ENCODE peak calls at places on chromosomes 12 and 14, in four cellular contexts. W is IMR-90, I is H1, U is GM12878. G is an unnamed sample. For H3K36me3, the result is how much of the 10 kb centered on the place peaks cover.

GRCh38 chr12:121795029-121795977 is 1.8 kb upstream of the RHOF start:
- DNase-seq in W (peak), I (peak), U (no peak), G (peak)

GRCh38 chr12:104667139-104667538 is 210.4 kb downstream of the CHST11 start:
- DNase-seq in W (peak), I (no peak), U (no peak), G (no peak)

GRCh38 chr12:104342147-104342546 is 38.6 kb downstream of the EID3 start:
- DNase-seq in W (no peak), I (no peak), U (no peak), G (no peak)

GRCh38 chr12:64561302-64561651 is 49.0 kb upstream of the RASSF3 start:
- DNase-seq in W (no peak), I (no peak), U (no peak), G (no peak)

GRCh38 chr12:19021646-19022045 is 107.9 kb upstream of the PLEKHA5 start:
- DNase-seq in W (peak), I (no peak), U (no peak), G (no peak)

GRCh38 chr14:80269338-80269935 is 58.1 kb upstream of the DIO2 start:
- DNase-seq in W (peak), I (no peak), U (no peak), G (no peak)

GRCh38 chr12:109539508-109539907 is 33.8 kb downstream of the MMAB start:
- DNase-seq in W (peak), I (no peak), U (no peak), G (no peak)

GRCh38 chr14:24368562-24369252 is 723 bp downstream of the NFATC4 start:
- DNase-seq in W (peak), I (no peak), U (no peak), G (peak)

GRCh38 chr14:104885973-104886689 is 21.1 kb downstream of the CEP170B start:
- DNase-seq in W (no peak), I (no peak), U (no peak), G (no peak)

GRCh38 chr12:109430244-109430643 is 46.9 kb downstream of the KCTD10 start:
- DNase-seq in W (no peak), I (no peak), U (no peak), G (no peak)

GRCh38 chr12:123238961-123239360 is 5.7 kb downstream of the MTRFR start:
- DNase-seq in W (no peak), I (no peak), U (no peak), G (no peak)

GRCh38 chr12:122850695-122851350 is 15.6 kb downstream of the HIP1R start:
- DNase-seq in W (peak), I (no peak), U (no peak), G (no peak)

GRCh38 chr14:93648440-93649168 is 139.7 kb downstream of the PRIMA1 start:
- DNase-seq in W (no peak), I (no peak), U (no peak), G (peak)

GRCh38 chr12:6435941-6436715 is 8.6 kb upstream of the CD27 start:
- DNase-seq in W (no peak), I (no peak), U (no peak), G (no peak)

GRCh38 chr12:112370156-112370555 is 12.1 kb downstream of the HECTD4 start:
- DNase-seq in W (peak), I (no peak), U (no peak), G (no peak)

GRCh38 chr12:27703720-27704452 is 6.7 kb upstream of the MRPS35 start:
- DNase-seq in W (peak), I (peak), U (peak), G (peak)
- TF ChIP-seq CHD1 in W (no peak), I (no peak), U (no peak), G (no peak)

GRCh38 chr12:48937170-48937569 is 11.9 kb upstream of the FKBP11 start:
- DNase-seq in W (no peak), I (no peak), U (no peak), G (no peak)

GRCh38 chr12:48934312-48934706 is 9.0 kb upstream of the FKBP11 start:
- DNase-seq in W (no peak), I (no peak), U (no peak), G (peak)

GRCh38 chr12:48933664-48934311 is 8.5 kb upstream of the FKBP11 start:
- DNase-seq in W (no peak), I (no peak), U (no peak), G (no peak)

GRCh38 chr12:48938805-48939204 is 13.5 kb upstream of the FKBP11 start:
- DNase-seq in W (no peak), I (no peak), U (no peak), G (no peak)

DNA sequence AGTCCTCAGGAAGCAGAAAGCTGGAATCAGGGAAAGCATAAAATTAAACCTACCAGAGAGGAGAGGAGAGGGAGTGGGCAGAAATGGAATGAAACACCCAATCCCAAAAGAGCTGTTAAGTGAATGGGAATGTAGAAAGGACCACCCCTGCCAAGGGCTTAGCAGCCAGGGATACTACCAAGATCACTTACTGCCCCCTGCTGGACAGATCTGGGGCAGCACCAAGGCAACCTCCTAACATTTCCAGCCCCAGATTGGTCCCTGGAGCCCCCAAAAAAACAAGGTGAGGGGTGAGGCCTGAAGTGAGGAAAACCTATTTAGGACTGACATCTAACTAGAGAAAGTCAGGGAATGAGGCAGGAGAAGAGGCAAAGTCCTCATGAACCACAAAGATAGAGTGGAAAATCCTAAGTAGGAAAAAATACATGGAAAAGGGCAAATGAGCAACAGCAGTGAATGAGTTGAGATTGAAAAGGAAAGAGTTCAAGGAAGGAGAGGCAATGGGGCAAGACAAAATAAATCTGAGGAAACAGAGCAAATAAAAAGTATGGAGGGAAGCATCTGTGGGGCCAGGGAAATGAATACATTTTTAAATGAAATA is 11.2 kb upstream of the FKBP11 start:
- DNase-seq in W (peak), I (peak), U (no peak), G (peak)
- H3K36me3 ChIP-seq in W (half or more), I (half or more), U (under half), G (half or more)

GRCh38 chr14:69643430-69644200 is 32.2 kb downstream of the SUSD6 start:
- DNase-seq in W (peak), I (no peak), U (no peak), G (no peak)
- TF ChIP-seq CHD1 in W (no peak), I (no peak), U (no peak), G (no peak)

GRCh38 chr12:68630598-68630997 is 19.9 kb downstream of the RAP1B start:
- DNase-seq in W (no peak), I (no peak), U (no peak), G (no peak)

GRCh38 chr12:68630050-68630449 is 19.4 kb downstream of the RAP1B start:
- DNase-seq in W (no peak), I (no peak), U (no peak), G (no peak)

GRCh38 chr12:68628698-68629097 is 18.0 kb downstream of the RAP1B start:
- DNase-seq in W (no peak), I (no peak), U (no peak), G (no peak)

GRCh38 chr12:68624933-68625332 is 14.2 kb downstream of the RAP1B start:
- DNase-seq in W (no peak), I (no peak), U (no peak), G (no peak)

DNA sequence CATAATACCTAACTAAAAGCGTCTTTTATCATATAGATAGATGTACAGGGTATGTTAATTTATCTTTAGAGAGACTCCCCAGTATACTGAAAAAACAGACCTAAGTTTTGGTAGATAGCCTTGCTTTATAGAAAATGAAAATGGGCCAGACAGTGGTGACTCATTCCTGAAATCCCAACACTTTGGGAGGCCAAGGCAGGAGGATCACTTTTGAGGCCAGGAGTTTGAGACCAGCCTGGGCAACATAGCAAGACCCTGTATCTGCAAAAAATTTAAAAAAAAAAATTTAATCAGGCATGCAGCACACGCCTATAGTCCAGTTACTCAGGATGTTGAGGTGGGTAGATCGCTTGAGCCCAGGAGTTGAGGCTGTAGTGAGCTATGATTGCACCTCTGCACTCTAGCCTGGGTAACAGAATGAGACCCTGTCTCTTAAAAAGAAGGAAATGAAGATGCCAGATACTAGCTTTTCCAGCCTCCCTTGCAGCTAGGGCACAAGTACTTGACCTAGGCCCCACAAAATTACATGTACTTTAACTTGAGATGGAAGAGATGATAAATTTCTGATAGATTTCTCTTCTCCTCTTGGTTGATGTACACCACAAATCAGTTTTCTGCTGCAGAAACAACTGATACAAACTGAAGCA is 17.1 kb downstream of the RAP1B start:
- DNase-seq in W (no peak), I (no peak), U (no peak), G (no peak)
- H3K36me3 ChIP-seq in W (under half), I (under half), U (under half), G (half or more)

GRCh38 chr12:57242329-57242690 is 8.7 kb downstream of the STAC3 start:
- DNase-seq in W (no peak), I (no peak), U (no peak), G (no peak)
- TF ChIP-seq CHD1 in W (no peak), I (no peak), U (no peak), G (no peak)

G was measured in K562.